ENCODE peak calls at places on chromosomes 2 and 18, in eight cellular contexts. J is upper lobe of right lung, I is caudate nucleus, Z is COR-L47, O is heart left ventricle, F is kidney epithelial cell, C is NCI-H510A, K is dorsolateral prefrontal cortex. X is an unnamed sample.
A peak's percentile ranks its signal among the peaks of the same experiment; 100 is the strongest.

GRCh38 chr2:169221745-169222369 is 140.5 kb downstream of the LRP2 start:
- DNase-seq in J (no peak), I (no peak), Z (peak; percentile 10), O (no peak), F (no peak), C (no peak), K (no peak), X (no peak)

GRCh38 chr2:74457549-74458131 is 598 bp upstream of the WBP1 start:
- DNase-seq in J (peak; percentile 87), I (no peak), Z (peak; percentile 88), O (peak; percentile 74), F (no peak), C (peak; percentile 87), K (peak; percentile 69), X (peak; percentile 76)

GRCh38 chr2:10405441-10405840 is 42.7 kb downstream of the ODC1 start:
- DNase-seq in J (peak; percentile 78), I (no peak), Z (no peak), O (peak; percentile 40), F (peak; percentile 95), C (no peak), K (peak; percentile 55), X (peak; percentile 57)

GRCh38 chr2:165793161-165793778 is 777 bp downstream of the GALNT3 start:
- DNase-seq in J (no peak), I (no peak), Z (peak; percentile 55), O (no peak), F (no peak), C (no peak), K (peak; percentile 43), X (no peak)

GRCh38 chr18:76053551-76053950 is 441.5 kb downstream of the ZNF516 start:
- DNase-seq in J (no peak), I (no peak), Z (no peak), O (no peak), F (no peak), C (no peak), K (no peak), X (no peak)

GRCh38 chr2:38775097-38775920 is 2.7 kb upstream of the GEMIN6 start:
- DNase-seq in J (no peak), I (no peak), Z (no peak), O (no peak), F (no peak), C (no peak), K (no peak), X (no peak)

GRCh38 chr2:175687465-175687864 is 314.6 kb downstream of the LNPK start:
- DNase-seq in J (no peak), I (no peak), Z (peak; percentile 62), O (no peak), F (no peak), C (no peak), K (no peak), X (no peak)

GRCh38 chr2:105744909-105745853 is at the start of gene NCK2:
- DNase-seq in J (peak; percentile 71), I (no peak), Z (peak; percentile 32), O (peak; percentile 26), F (no peak), C (peak; percentile 19), K (no peak), X (no peak)

GRCh38 chr2:159118115-159118858 is 149.8 kb downstream of the TANC1 start:
- DNase-seq in J (peak; percentile 87), I (peak; percentile 50), Z (peak; percentile 69), O (peak; percentile 86), F (no peak), C (peak; percentile 20), K (peak; percentile 87), X (peak; percentile 96)

GRCh38 chr18:49499046-49499637 is 12.1 kb upstream of the C18orf32 start:
- DNase-seq in J (no peak), I (no peak), Z (no peak), O (no peak), F (no peak), C (no peak), K (no peak), X (no peak)

GRCh38 chr18:22052405-22053105 is 116.8 kb upstream of the GATA6 start:
- DNase-seq in J (no peak), I (no peak), Z (no peak), O (no peak), F (no peak), C (no peak), K (no peak), X (peak; percentile 28)

GRCh38 chr2:112713585-112713925 is 7.3 kb upstream of the NT5DC4 start:
- DNase-seq in J (no peak), I (no peak), Z (no peak), O (no peak), F (no peak), C (no peak), K (no peak), X (no peak)

GRCh38 chr2:104867351-104868080 is 13.6 kb downstream of the POU3F3 start:
- DNase-seq in J (no peak), I (no peak), Z (no peak), O (no peak), F (no peak), C (no peak), K (peak; percentile 77), X (no peak)

GRCh38 chr2:5290911-5291546 is 401.2 kb upstream of the SOX11 start:
- DNase-seq in J (no peak), I (no peak), Z (no peak), O (no peak), F (no peak), C (no peak), K (no peak), X (no peak)

GRCh38 chr2:37809525-37809924 is 115.6 kb upstream of the RMDN2 start:
- DNase-seq in J (no peak), I (no peak), Z (no peak), O (peak; percentile 27), F (no peak), C (no peak), K (no peak), X (peak; percentile 57)

GRCh38 chr2:24438106-24438505 is 52.9 kb upstream of the NCOA1 start:
- DNase-seq in J (no peak), I (no peak), Z (no peak), O (no peak), F (no peak), C (no peak), K (no peak), X (no peak)

GRCh38 chr2:113268621-113269360 is 9.9 kb downstream of the PAX8 start:
- DNase-seq in J (no peak), I (no peak), Z (no peak), O (no peak), F (no peak), C (no peak), K (no peak), X (no peak)

GRCh38 chr2:192044496-192044895 is 150.2 kb downstream of the TMEFF2 start:
- DNase-seq in J (no peak), I (no peak), Z (no peak), O (no peak), F (no peak), C (no peak), K (no peak), X (no peak)

GRCh38 chr2:120385355-120386127 is 39.6 kb downstream of the INHBB start:
- DNase-seq in J (peak; percentile 11), I (no peak), Z (no peak), O (no peak), F (no peak), C (no peak), K (no peak), X (no peak)

GRCh38 chr18:35073186-35074105 is 32.2 kb downstream of the MAPRE2 start:
- DNase-seq in J (no peak), I (no peak), Z (no peak), O (no peak), F (no peak), C (no peak), K (no peak), X (no peak)

GRCh38 chr2:235911125-235911524 is 257.1 kb downstream of the GBX2 start:
- DNase-seq in J (no peak), I (no peak), Z (no peak), O (no peak), F (no peak), C (no peak), K (no peak), X (no peak)

GRCh38 chr2:96540136-96540535 is 3.6 kb downstream of the ARID5A start:
- DNase-seq in J (peak; percentile 21), I (no peak), Z (no peak), O (no peak), F (no peak), C (no peak), K (no peak), X (no peak)

GRCh38 chr2:20178404-20179178 is 46.3 kb downstream of the SDC1 start:
- DNase-seq in J (peak; percentile 91), I (no peak), Z (no peak), O (no peak), F (no peak), C (no peak), K (peak; percentile 15), X (no peak)

GRCh38 chr2:231605607-231606091 is 13.0 kb downstream of the TEX44 start:
- DNase-seq in J (no peak), I (peak; percentile 60), Z (no peak), O (peak; percentile 59), F (no peak), C (peak; percentile 56), K (peak; percentile 73), X (no peak)

GRCh38 chr2:85355073-85355410 is 473 bp downstream of the ELMOD3 start:
- DNase-seq in J (no peak), I (no peak), Z (no peak), O (no peak), F (no peak), C (no peak), K (no peak), X (no peak)

GRCh38 chr2:221629478-221629877 is 57.4 kb upstream of the EPHA4 start:
- DNase-seq in J (no peak), I (no peak), Z (no peak), O (no peak), F (peak; percentile 65), C (no peak), K (no peak), X (no peak)

GRCh38 chr2:181203412-181203811 is 223.0 kb downstream of the UBE2E3 start:
- DNase-seq in J (no peak), I (no peak), Z (no peak), O (no peak), F (peak; percentile 81), C (no peak), K (no peak), X (no peak)